ENCODE peak calls at places on chromosomes 2 and 18, in nine cellular contexts. One of them, this sample, is unnamed. For H3K4me1, the result is how much of the 10 kb centered on the place peaks cover.

GRCh38 chr2:230068658-230069080 is at the start of gene SLC16A14:
- DNase-seq in kidney: no peak
- DNase-seq in hepatocyte: peak
- DNase-seq in A673: peak
- DNase-seq in pancreas: peak
- DNase-seq in lower lobe of right lung: no peak
- DNase-seq in upper lobe of left lung: no peak
- DNase-seq in testis: peak
- DNase-seq in left ventricle myocardium inferior: no peak
- DNase-seq in this sample: peak

GRCh38 chr2:156399950-156400703 is 36.1 kb upstream of the GPD2 start:
- DNase-seq in kidney: peak
- DNase-seq in hepatocyte: peak
- DNase-seq in A673: peak
- DNase-seq in pancreas: peak
- DNase-seq in lower lobe of right lung: peak
- DNase-seq in upper lobe of left lung: peak
- DNase-seq in testis: peak
- DNase-seq in left ventricle myocardium inferior: peak
- DNase-seq in this sample: no peak

GRCh38 chr2:215504547-215504946 is 68.7 kb upstream of the FN1 start:
- DNase-seq in kidney: no peak
- DNase-seq in hepatocyte: no peak
- DNase-seq in A673: no peak
- DNase-seq in pancreas: no peak
- DNase-seq in lower lobe of right lung: no peak
- DNase-seq in upper lobe of left lung: no peak
- DNase-seq in testis: no peak
- DNase-seq in left ventricle myocardium inferior: no peak
- DNase-seq in this sample: no peak

GRCh38 chr2:230824406-230824978 is 40.2 kb upstream of the ITM2C start:
- DNase-seq in kidney: no peak
- DNase-seq in hepatocyte: peak
- DNase-seq in A673: peak
- DNase-seq in pancreas: peak
- DNase-seq in lower lobe of right lung: no peak
- DNase-seq in upper lobe of left lung: no peak
- DNase-seq in testis: peak
- DNase-seq in left ventricle myocardium inferior: no peak
- DNase-seq in this sample: peak

GRCh38 chr2:237501892-237502513 is 15.0 kb downstream of the MLPH start:
- DNase-seq in kidney: no peak
- DNase-seq in hepatocyte: no peak
- DNase-seq in A673: no peak
- DNase-seq in pancreas: no peak
- DNase-seq in lower lobe of right lung: no peak
- DNase-seq in upper lobe of left lung: no peak
- DNase-seq in testis: no peak
- DNase-seq in left ventricle myocardium inferior: no peak
- DNase-seq in this sample: no peak

GRCh38 chr2:37648316-37649011 is 23.0 kb downstream of the CDC42EP3 start:
- DNase-seq in kidney: peak
- DNase-seq in hepatocyte: no peak
- DNase-seq in A673: no peak
- DNase-seq in pancreas: no peak
- DNase-seq in lower lobe of right lung: peak
- DNase-seq in upper lobe of left lung: peak
- DNase-seq in testis: peak
- DNase-seq in left ventricle myocardium inferior: peak
- DNase-seq in this sample: peak

GRCh38 chr2:148552675-148553331 is 91.7 kb upstream of the EPC2 start:
- DNase-seq in kidney: no peak
- DNase-seq in hepatocyte: no peak
- DNase-seq in A673: no peak
- DNase-seq in pancreas: no peak
- DNase-seq in lower lobe of right lung: no peak
- DNase-seq in upper lobe of left lung: no peak
- DNase-seq in testis: no peak
- DNase-seq in left ventricle myocardium inferior: no peak
- DNase-seq in this sample: no peak

GRCh38 chr2:195009202-195009601 is 647.8 kb upstream of the SLC39A10 start:
- DNase-seq in kidney: no peak
- DNase-seq in hepatocyte: no peak
- DNase-seq in A673: no peak
- DNase-seq in pancreas: no peak
- DNase-seq in lower lobe of right lung: no peak
- DNase-seq in upper lobe of left lung: no peak
- DNase-seq in testis: no peak
- DNase-seq in left ventricle myocardium inferior: no peak
- DNase-seq in this sample: no peak

GRCh38 chr2:38386377-38386776 is 9.3 kb upstream of the ATL2 start:
- DNase-seq in kidney: no peak
- DNase-seq in hepatocyte: no peak
- DNase-seq in A673: peak
- DNase-seq in pancreas: no peak
- DNase-seq in lower lobe of right lung: no peak
- DNase-seq in upper lobe of left lung: no peak
- DNase-seq in testis: no peak
- DNase-seq in left ventricle myocardium inferior: no peak
- DNase-seq in this sample: no peak

GRCh38 chr2:25252291-25253152 is 84.1 kb upstream of the POMC start:
- DNase-seq in kidney: peak
- DNase-seq in hepatocyte: peak
- DNase-seq in A673: peak
- DNase-seq in pancreas: peak
- DNase-seq in lower lobe of right lung: peak
- DNase-seq in upper lobe of left lung: peak
- DNase-seq in testis: peak
- DNase-seq in left ventricle myocardium inferior: peak
- DNase-seq in this sample: peak

GRCh38 chr2:149732001-149732685 is 144.6 kb upstream of the MMADHC start:
- DNase-seq in kidney: no peak
- DNase-seq in hepatocyte: peak
- DNase-seq in A673: peak
- DNase-seq in pancreas: no peak
- DNase-seq in lower lobe of right lung: no peak
- DNase-seq in upper lobe of left lung: no peak
- DNase-seq in testis: no peak
- DNase-seq in left ventricle myocardium inferior: no peak
- DNase-seq in this sample: no peak

GRCh38 chr2:186984481-186984880 is 135.5 kb upstream of the ZSWIM2 start:
- DNase-seq in kidney: no peak
- DNase-seq in hepatocyte: no peak
- DNase-seq in A673: no peak
- DNase-seq in pancreas: no peak
- DNase-seq in lower lobe of right lung: no peak
- DNase-seq in upper lobe of left lung: no peak
- DNase-seq in testis: no peak
- DNase-seq in left ventricle myocardium inferior: no peak
- DNase-seq in this sample: no peak

GRCh38 chr2:107635883-107636282 is 190.8 kb upstream of the RGPD4 start:
- DNase-seq in kidney: no peak
- DNase-seq in hepatocyte: no peak
- DNase-seq in A673: no peak
- DNase-seq in pancreas: no peak
- DNase-seq in lower lobe of right lung: no peak
- DNase-seq in upper lobe of left lung: no peak
- DNase-seq in testis: no peak
- DNase-seq in left ventricle myocardium inferior: no peak
- DNase-seq in this sample: no peak

GRCh38 chr2:164068063-164068462 is 332.3 kb upstream of the FIGN start:
- DNase-seq in kidney: no peak
- DNase-seq in hepatocyte: no peak
- DNase-seq in A673: no peak
- DNase-seq in pancreas: no peak
- DNase-seq in lower lobe of right lung: no peak
- DNase-seq in upper lobe of left lung: no peak
- DNase-seq in testis: no peak
- DNase-seq in left ventricle myocardium inferior: no peak
- DNase-seq in this sample: no peak

GRCh38 chr2:218002792-218003191 is at the start of gene TNS1:
- DNase-seq in kidney: peak
- DNase-seq in hepatocyte: peak
- DNase-seq in A673: no peak
- DNase-seq in pancreas: peak
- DNase-seq in lower lobe of right lung: no peak
- DNase-seq in upper lobe of left lung: no peak
- DNase-seq in testis: peak
- DNase-seq in left ventricle myocardium inferior: peak
- DNase-seq in this sample: no peak

GRCh38 chr2:215003001-215003400 is 135.4 kb downstream of the ABCA12 start:
- DNase-seq in kidney: no peak
- DNase-seq in hepatocyte: no peak
- DNase-seq in A673: peak
- DNase-seq in pancreas: no peak
- DNase-seq in lower lobe of right lung: no peak
- DNase-seq in upper lobe of left lung: no peak
- DNase-seq in testis: no peak
- DNase-seq in left ventricle myocardium inferior: no peak
- DNase-seq in this sample: no peak

DNA sequence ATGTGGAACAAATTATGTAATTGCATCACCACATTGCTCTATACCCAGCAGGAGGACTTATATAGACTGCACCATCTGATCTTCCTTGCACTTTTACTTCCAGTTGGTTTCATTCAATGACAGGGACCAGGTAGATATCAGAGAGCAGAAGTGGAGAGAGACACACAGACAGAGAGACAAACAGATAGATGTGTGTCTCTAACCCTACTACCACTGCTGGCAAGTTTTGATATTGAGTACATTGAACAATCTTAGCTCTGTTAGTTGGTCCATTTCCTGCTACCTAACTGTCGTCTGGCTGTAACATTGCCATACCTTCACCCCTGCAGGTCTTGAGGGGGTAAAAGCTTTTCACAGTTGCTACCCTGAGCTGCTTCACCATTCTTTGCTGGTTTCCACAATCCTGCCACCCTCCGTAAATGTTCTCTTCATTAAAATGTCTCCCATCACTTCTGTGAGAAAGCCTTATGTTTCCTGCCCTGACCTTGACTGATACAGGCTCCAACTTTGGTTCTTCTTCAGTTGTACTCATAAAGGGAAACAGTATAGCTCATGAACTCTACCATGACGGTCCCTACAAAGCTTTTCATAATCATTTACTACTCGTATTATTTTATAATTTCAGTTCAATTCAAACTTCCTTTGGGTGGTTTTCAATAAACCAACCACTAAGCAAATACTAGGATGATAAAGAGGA is 62.3 kb upstream of the ITGA4 start:
- DNase-seq in kidney: no peak
- DNase-seq in hepatocyte: no peak
- DNase-seq in A673: no peak
- DNase-seq in pancreas: no peak
- DNase-seq in lower lobe of right lung: no peak
- DNase-seq in upper lobe of left lung: no peak
- DNase-seq in testis: no peak
- DNase-seq in left ventricle myocardium inferior: no peak
- DNase-seq in this sample: no peak
- H3K4me1 ChIP-seq in kidney: under half
- H3K4me1 ChIP-seq in hepatocyte: under half
- H3K4me1 ChIP-seq in A673: under half
- H3K4me1 ChIP-seq in pancreas: under half
- H3K4me1 ChIP-seq in lower lobe of right lung: under half
- H3K4me1 ChIP-seq in upper lobe of left lung: under half
- H3K4me1 ChIP-seq in testis: under half
- H3K4me1 ChIP-seq in left ventricle myocardium inferior: under half
- H3K4me1 ChIP-seq in this sample: under half

DNA sequence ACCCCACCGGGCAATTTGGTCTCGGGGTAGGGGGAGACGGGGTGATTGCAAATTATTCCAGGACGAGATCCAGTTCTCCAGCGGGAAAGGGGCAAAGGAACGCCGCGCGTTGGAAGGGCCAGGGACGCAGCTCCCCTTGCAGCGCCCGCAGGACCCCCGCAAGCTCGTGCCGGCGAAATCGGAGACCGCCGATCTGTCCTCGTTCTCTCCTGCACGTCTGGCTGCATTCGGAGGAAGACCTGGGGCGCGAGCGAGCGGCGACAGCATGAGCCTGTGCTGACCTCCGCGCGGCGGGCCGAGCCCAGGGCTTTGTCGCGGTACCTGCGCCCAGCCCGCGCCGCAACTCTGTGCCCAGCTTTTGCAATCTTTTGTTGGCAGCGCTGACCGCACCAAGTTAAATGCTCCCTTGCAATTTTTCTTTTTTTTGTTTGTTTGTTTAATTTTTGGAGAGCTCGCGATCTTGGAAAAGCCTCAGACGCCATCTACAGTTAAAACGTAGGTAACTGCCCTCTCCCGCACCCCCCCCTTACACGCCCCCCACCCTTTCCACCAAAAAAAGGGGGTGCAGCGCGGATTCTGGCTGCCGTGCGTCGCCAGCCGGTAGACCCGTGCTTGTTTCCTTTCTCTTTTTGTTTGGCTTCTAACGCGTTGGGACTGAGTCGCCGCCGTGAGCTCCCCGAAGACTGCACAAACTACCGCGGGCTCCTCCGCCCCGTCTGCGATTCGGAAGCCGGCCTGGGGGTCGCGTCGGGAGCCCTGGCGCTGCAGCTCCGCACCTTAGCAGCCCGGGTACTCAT is 653 bp downstream of the TRIB2 start:
- DNase-seq in kidney: peak
- DNase-seq in hepatocyte: peak
- DNase-seq in A673: peak
- DNase-seq in pancreas: peak
- DNase-seq in lower lobe of right lung: peak
- DNase-seq in upper lobe of left lung: peak
- DNase-seq in testis: peak
- DNase-seq in left ventricle myocardium inferior: peak
- DNase-seq in this sample: peak
- TF ChIP-seq CTCF in kidney: peak
- TF ChIP-seq CTCF in hepatocyte: peak
- TF ChIP-seq CTCF in A673: peak
- TF ChIP-seq CTCF in pancreas: peak
- TF ChIP-seq CTCF in lower lobe of right lung: peak
- TF ChIP-seq CTCF in upper lobe of left lung: peak
- TF ChIP-seq CTCF in testis: no peak
- TF ChIP-seq CTCF in left ventricle myocardium inferior: peak
- TF ChIP-seq CTCF in this sample: peak

GRCh38 chr18:48844271-48844670 is 106.5 kb downstream of the SMAD7 start:
- DNase-seq in kidney: no peak
- DNase-seq in hepatocyte: no peak
- DNase-seq in A673: no peak
- DNase-seq in pancreas: no peak
- DNase-seq in lower lobe of right lung: peak
- DNase-seq in upper lobe of left lung: no peak
- DNase-seq in testis: no peak
- DNase-seq in left ventricle myocardium inferior: no peak
- DNase-seq in this sample: no peak
- H3K4me1 ChIP-seq in kidney: under half
- H3K4me1 ChIP-seq in hepatocyte: half or more
- H3K4me1 ChIP-seq in A673: under half
- H3K4me1 ChIP-seq in pancreas: under half
- H3K4me1 ChIP-seq in lower lobe of right lung: half or more
- H3K4me1 ChIP-seq in upper lobe of left lung: half or more
- H3K4me1 ChIP-seq in testis: under half
- H3K4me1 ChIP-seq in left ventricle myocardium inferior: half or more
- H3K4me1 ChIP-seq in this sample: under half

DNA sequence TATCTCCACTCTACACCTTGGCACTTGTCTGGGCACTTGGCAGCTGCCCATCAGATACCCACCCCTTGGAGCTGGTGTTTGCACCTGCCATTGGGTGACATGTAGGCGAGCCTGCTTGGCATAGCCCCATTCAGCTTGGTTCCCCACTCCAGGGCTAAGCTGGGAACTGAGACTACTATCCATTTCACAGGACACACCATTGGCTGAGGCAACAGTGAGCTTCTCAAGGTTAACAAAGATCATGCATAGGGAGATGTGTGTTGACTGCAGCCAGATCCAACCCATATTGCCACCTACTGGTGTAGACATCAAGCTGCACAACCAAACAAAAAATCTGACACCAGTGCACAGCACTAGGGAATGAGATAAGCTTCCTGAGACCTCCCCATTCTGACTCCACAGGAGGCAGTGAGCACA is 1389.8 kb upstream of the TMEFF2 start:
- DNase-seq in kidney: no peak
- DNase-seq in hepatocyte: peak
- DNase-seq in A673: peak
- DNase-seq in pancreas: no peak
- DNase-seq in lower lobe of right lung: no peak
- DNase-seq in upper lobe of left lung: no peak
- DNase-seq in testis: peak
- DNase-seq in left ventricle myocardium inferior: no peak
- DNase-seq in this sample: no peak
- TF ChIP-seq CTCF in kidney: peak
- TF ChIP-seq CTCF in hepatocyte: peak
- TF ChIP-seq CTCF in A673: peak
- TF ChIP-seq CTCF in pancreas: no peak
- TF ChIP-seq CTCF in lower lobe of right lung: no peak
- TF ChIP-seq CTCF in upper lobe of left lung: no peak
- TF ChIP-seq CTCF in testis: no peak
- TF ChIP-seq CTCF in left ventricle myocardium inferior: no peak
- TF ChIP-seq CTCF in this sample: no peak

This sample was measured in CD8-positive, alpha-beta T cell.